ENCODE peak calls at places on chromosomes 6 and 20, in ten cellular contexts. K is ovary, O is SJSA1, W is kidney, T is heart right ventricle, L is dorsolateral prefrontal cortex, I is right cardiac atrium, Z is mesendoderm, Q is brain microvascular endothelial cell, Y is psoas muscle. C is an unnamed sample.

GRCh38 chr20:34427784-34428183 is 64.7 kb downstream of the ITCH start:
- DNase-seq in K (no peak), O (no peak), W (no peak), T (no peak), L (no peak), I (no peak), Z (no peak), Q (no peak), Y (no peak), C (no peak)

GRCh38 chr20:24781061-24781980 is 167.7 kb upstream of the CST7 start:
- DNase-seq in K (no peak), O (peak; percentile 31), W (peak; percentile 52), T (no peak), L (peak; percentile 70), I (no peak), Z (peak; percentile 29), Q (no peak), Y (no peak), C (no peak)

GRCh38 chr6:101393291-101394251 is at the start of gene GRIK2:
- DNase-seq in K (no peak), O (peak; percentile 42), W (peak; percentile 74), T (peak; percentile 49), L (peak; percentile 50), I (peak; percentile 39), Z (peak; percentile 80), Q (peak; percentile 56), Y (no peak), C (no peak)

GRCh38 chr6:71228461-71229041 is 60.1 kb upstream of the OGFRL1 start:
- DNase-seq in K (no peak), O (peak; percentile 79), W (no peak), T (no peak), L (no peak), I (no peak), Z (no peak), Q (no peak), Y (no peak), C (no peak)

GRCh38 chr6:4571011-4571410 is 205.2 kb upstream of the CDYL start:
- DNase-seq in K (no peak), O (no peak), W (no peak), T (no peak), L (no peak), I (no peak), Z (no peak), Q (no peak), Y (no peak), C (no peak)

GRCh38 chr20:31788578-31788977 is 30.6 kb upstream of the MYLK2 start:
- DNase-seq in K (no peak), O (no peak), W (no peak), T (no peak), L (no peak), I (no peak), Z (peak; percentile 44), Q (no peak), Y (peak; percentile 36), C (no peak)

GRCh38 chr20:60892095-60892813 is 359.8 kb upstream of the CDH4 start:
- DNase-seq in K (no peak), O (no peak), W (no peak), T (no peak), L (no peak), I (no peak), Z (no peak), Q (no peak), Y (no peak), C (no peak)

GRCh38 chr20:23397961-23398360 is 23.3 kb downstream of the NAPB start:
- DNase-seq in K (no peak), O (no peak), W (no peak), T (no peak), L (no peak), I (no peak), Z (peak; percentile 9), Q (peak; percentile 64), Y (no peak), C (no peak)

GRCh38 chr20:64161595-64162238 is 2.5 kb upstream of the MYT1 start:
- DNase-seq in K (no peak), O (peak; percentile 27), W (peak; percentile 67), T (peak; percentile 37), L (no peak), I (peak; percentile 44), Z (peak; percentile 88), Q (peak; percentile 12), Y (peak; percentile 38), C (no peak)

GRCh38 chr20:64037498-64038213 is 1.7 kb downstream of the C20orf204 start:
- DNase-seq in K (no peak), O (no peak), W (no peak), T (no peak), L (no peak), I (no peak), Z (peak; percentile 51), Q (no peak), Y (no peak), C (no peak)

GRCh38 chr6:156167289-156168076 is 609.7 kb upstream of the ARID1B start:
- DNase-seq in K (peak; percentile 42), O (no peak), W (no peak), T (peak; percentile 15), L (no peak), I (peak; percentile 31), Z (no peak), Q (peak; percentile 22), Y (no peak), C (no peak)

GRCh38 chr20:571754-572331 is 28.3 kb upstream of the CSNK2A1 start:
- DNase-seq in K (peak; percentile 50), O (no peak), W (peak; percentile 94), T (peak; percentile 90), L (no peak), I (peak; percentile 80), Z (peak; percentile 85), Q (no peak), Y (peak; percentile 74), C (peak; percentile 65)

GRCh38 chr20:11212288-11212687 is 538.5 kb upstream of the JAG1 start:
- DNase-seq in K (no peak), O (no peak), W (no peak), T (no peak), L (no peak), I (no peak), Z (no peak), Q (no peak), Y (no peak), C (no peak)

GRCh38 chr20:32762754-32763201 is 593 bp downstream of the DNMT3B start:
- DNase-seq in K (peak; percentile 23), O (peak; percentile 21), W (no peak), T (no peak), L (no peak), I (no peak), Z (peak; percentile 49), Q (no peak), Y (no peak), C (no peak)

GRCh38 chr6:26360451-26361416 is 4.3 kb upstream of the BTN3A2 start:
- DNase-seq in K (no peak), O (no peak), W (no peak), T (no peak), L (no peak), I (no peak), Z (no peak), Q (no peak), Y (no peak), C (no peak)
- H3K4me3 ChIP-seq in K (no peak overlapping the region), O (no peak overlapping the region), W (no peak overlapping the region), T (no peak overlapping the region), L (no peak overlapping the region), I (no peak overlapping the region), Z (no peak overlapping the region), Q (no peak overlapping the region), Y (no peak overlapping the region), C (no peak overlapping the region)

DNA sequence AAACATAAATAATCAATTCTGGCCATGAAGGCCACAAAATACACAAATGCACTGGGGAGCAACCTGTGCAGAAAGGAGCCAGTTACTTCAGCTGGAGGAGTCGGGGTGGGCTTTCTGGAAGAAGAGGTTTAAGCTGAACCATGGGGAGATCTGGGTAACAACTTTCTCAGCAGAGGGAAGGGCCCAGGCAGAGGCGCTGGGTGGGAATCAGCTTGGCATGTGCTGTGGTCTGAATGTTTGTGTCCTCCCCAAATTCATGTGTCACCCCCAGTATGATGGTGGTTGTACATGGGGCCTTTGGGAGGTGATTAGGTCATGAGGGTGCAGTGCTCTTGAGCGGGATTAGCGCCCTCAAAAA is 107.9 kb downstream of the SYCP2 start:
- DNase-seq in K (no peak), O (no peak), W (no peak), T (no peak), L (no peak), I (no peak), Z (no peak), Q (no peak), Y (no peak), C (no peak)
- H3K27ac ChIP-seq in K (no peak overlapping the region), O (no peak overlapping the region), W (no peak overlapping the region), T (no peak overlapping the region), L (no peak overlapping the region), I (no peak overlapping the region), Z (no peak overlapping the region), Q (no peak overlapping the region), Y (no peak overlapping the region), C (no peak overlapping the region)

GRCh38 chr6:108580645-108581044 is 19.9 kb downstream of the FOXO3 start:
- DNase-seq in K (no peak), O (no peak), W (no peak), T (no peak), L (no peak), I (no peak), Z (no peak), Q (no peak), Y (no peak), C (no peak)
- H3K4me3 ChIP-seq in K (no peak overlapping the region), O (no peak overlapping the region), W (no peak overlapping the region), T (no peak overlapping the region), L (no peak overlapping the region), I (no peak overlapping the region), Z (no peak overlapping the region), Q (no peak overlapping the region), Y (peak overlapping the region; percentile 2), C (peak overlapping the region; percentile 3)

GRCh38 chr6:130198483-130199035 is 24.2 kb downstream of the SAMD3 start:
- DNase-seq in K (no peak), O (no peak), W (no peak), T (no peak), L (no peak), I (no peak), Z (no peak), Q (no peak), Y (no peak), C (no peak)

GRCh38 chr6:130203370-130203769 is 19.4 kb downstream of the SAMD3 start:
- DNase-seq in K (no peak), O (no peak), W (no peak), T (no peak), L (no peak), I (no peak), Z (no peak), Q (no peak), Y (no peak), C (no peak)

GRCh38 chr6:130204322-130204721 is 18.4 kb downstream of the SAMD3 start:
- DNase-seq in K (no peak), O (no peak), W (no peak), T (no peak), L (no peak), I (no peak), Z (no peak), Q (no peak), Y (no peak), C (no peak)

GRCh38 chr6:130206474-130206873 is 16.3 kb downstream of the SAMD3 start:
- DNase-seq in K (no peak), O (no peak), W (no peak), T (no peak), L (no peak), I (no peak), Z (no peak), Q (no peak), Y (no peak), C (no peak)

DNA sequence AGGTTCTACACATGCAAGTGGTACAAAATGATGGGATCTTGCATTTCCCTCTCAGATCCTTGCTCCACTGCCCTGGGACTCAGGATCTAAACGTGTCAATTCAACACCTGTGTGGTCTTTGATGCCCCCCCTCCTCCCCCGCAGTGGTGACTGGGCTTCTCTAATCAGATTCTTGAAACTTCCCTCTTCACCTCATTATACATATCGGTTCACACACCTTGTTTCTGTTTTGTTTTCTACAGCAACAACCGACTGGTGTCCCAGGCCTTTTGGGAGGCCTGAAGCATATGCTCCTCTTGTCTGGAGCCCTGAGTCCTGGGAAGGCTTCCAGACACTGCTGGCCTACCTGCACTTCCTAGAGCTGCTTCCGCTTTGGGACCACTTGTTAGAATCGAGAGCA is 20.0 kb downstream of the SAMD3 start:
- DNase-seq in K (no peak), O (no peak), W (no peak), T (no peak), L (no peak), I (no peak), Z (peak; percentile 52), Q (no peak), Y (no peak), C (no peak)
- H3K27ac ChIP-seq in K (no peak overlapping the region), O (no peak overlapping the region), W (no peak overlapping the region), T (no peak overlapping the region), L (no peak overlapping the region), I (no peak overlapping the region), Z (no peak overlapping the region), Q (no peak overlapping the region), Y (no peak overlapping the region), C (no peak overlapping the region)